ENCODE peak calls at places on chromosomes 16 and 17, in six cellular contexts. W is HuH-7.5; R is AG04450; K is activated naive CD8-positive, alpha-beta T cell treated with anti-CD3 and anti-CD28 coated beads, Interleukin-2, amount 50 U/mL, for 24 hours; D is neural crest cell; B is fibroblast of gingiva. E is an unnamed sample.

GRCh38 chr17:82862758-82863645 is 23.2 kb upstream of the ZNF750 start:
- DNase-seq in W (no peak), R (no peak), K (no peak), D (no peak), B (no peak), E (no peak)

GRCh38 chr17:64240261-64240740 is 22.8 kb downstream of the TEX2 start:
- DNase-seq in W (no peak), R (no peak), K (no peak), D (no peak), B (peak), E (no peak)

GRCh38 chr17:43572368-43572980 is 26.3 kb upstream of the ETV4 start:
- DNase-seq in W (no peak), R (no peak), K (no peak), D (no peak), B (no peak), E (no peak)

GRCh38 chr17:11304568-11304967 is 63.6 kb downstream of the SHISA6 start:
- DNase-seq in W (no peak), R (no peak), K (no peak), D (no peak), B (no peak), E (no peak)

GRCh38 chr17:74842599-74843351 is 16.9 kb downstream of the GRIN2C start:
- DNase-seq in W (peak), R (no peak), K (no peak), D (peak), B (peak), E (peak)

GRCh38 chr16:11309895-11310633 is 28.9 kb upstream of the PRM1 start:
- DNase-seq in W (no peak), R (no peak), K (no peak), D (no peak), B (no peak), E (no peak)

GRCh38 chr17:50027639-50028206 is 28.2 kb upstream of the ITGA3 start:
- DNase-seq in W (no peak), R (peak), K (no peak), D (no peak), B (peak), E (peak)

GRCh38 chr17:40490289-40490853 is 11.1 kb downstream of the TNS4 start:
- DNase-seq in W (no peak), R (peak), K (no peak), D (no peak), B (peak), E (peak)

GRCh38 chr17:11705111-11705510 is 106.8 kb downstream of the DNAH9 start:
- DNase-seq in W (no peak), R (no peak), K (no peak), D (no peak), B (no peak), E (no peak)

GRCh38 chr16:88063201-88063773 is 112.1 kb downstream of the BANP start:
- DNase-seq in W (no peak), R (peak), K (no peak), D (no peak), B (peak), E (peak)

E was measured in AG08395.